ENCODE peak calls at places on chromosome 2, in ten cellular contexts. Z is stomach, K is AG04450, L is cardiac muscle cell, O is H1, D is A549, E is mesothelial cell of epicardium, X is brain microvascular endothelial cell, P is Caco-2, J is GM23338. U is an unnamed sample.

GRCh38 chr2:60536716-60537115 is 16.7 kb downstream of the BCL11A start:
- DNase-seq in Z (no peak), K (no peak), L (peak; percentile 32), O (no peak), D (no peak), E (no peak), X (no peak), P (no peak), J (no peak), U (no peak)

GRCh38 chr2:233571462-233571861 is 4.9 kb upstream of the USP40 start:
- DNase-seq in Z (no peak), K (no peak), L (no peak), O (no peak), D (no peak), E (no peak), X (no peak), P (no peak), J (no peak), U (no peak)

GRCh38 chr2:163778045-163778753 is 42.4 kb upstream of the FIGN start:
- DNase-seq in Z (peak; percentile 53), K (peak; percentile 11), L (peak; percentile 88), O (no peak), D (peak; percentile 82), E (no peak), X (peak; percentile 84), P (no peak), J (no peak), U (no peak)

GRCh38 chr2:101406867-101407266 is 19.6 kb upstream of the CREG2 start:
- DNase-seq in Z (no peak), K (peak; percentile 83), L (peak; percentile 69), O (no peak), D (peak; percentile 46), E (no peak), X (peak; percentile 88), P (no peak), J (no peak), U (no peak)

GRCh38 chr2:191631754-191632153 is 46.2 kb upstream of the NABP1 start:
- DNase-seq in Z (no peak), K (no peak), L (peak; percentile 86), O (no peak), D (peak; percentile 52), E (peak; percentile 32), X (no peak), P (no peak), J (no peak), U (no peak)

GRCh38 chr2:84786601-84787000 is 94.3 kb downstream of the TRABD2A start:
- DNase-seq in Z (no peak), K (no peak), L (no peak), O (no peak), D (no peak), E (no peak), X (no peak), P (no peak), J (no peak), U (no peak)

GRCh38 chr2:241775223-241776177 is 1.1 kb upstream of the GAL3ST2 start:
- DNase-seq in Z (no peak), K (no peak), L (no peak), O (no peak), D (no peak), E (no peak), X (no peak), P (no peak), J (no peak), U (no peak)

GRCh38 chr2:26693287-26693849 is 846 bp downstream of the KCNK3 start:
- DNase-seq in Z (no peak), K (no peak), L (no peak), O (no peak), D (no peak), E (no peak), X (no peak), P (no peak), J (peak; percentile 44), U (no peak)

GRCh38 chr2:96143231-96143847 is 1.9 kb downstream of the DUSP2 start:
- DNase-seq in Z (no peak), K (no peak), L (no peak), O (no peak), D (no peak), E (peak; percentile 13), X (no peak), P (no peak), J (no peak), U (no peak)

GRCh38 chr2:96142217-96143113 is 2.8 kb downstream of the DUSP2 start:
- DNase-seq in Z (no peak), K (no peak), L (no peak), O (no peak), D (no peak), E (peak; percentile 19), X (no peak), P (no peak), J (peak; percentile 71), U (no peak)

GRCh38 chr2:96144481-96145027 is 686 bp downstream of the DUSP2 start:
- DNase-seq in Z (no peak), K (no peak), L (no peak), O (no peak), D (no peak), E (no peak), X (peak; percentile 7), P (peak; percentile 46), J (peak; percentile 45), U (no peak)

GRCh38 chr2:96145028-96145939 is at the start of gene DUSP2:
- DNase-seq in Z (peak; percentile 82), K (no peak), L (peak; percentile 79), O (no peak), D (peak; percentile 41), E (peak; percentile 35), X (peak; percentile 22), P (peak; percentile 84), J (peak; percentile 74), U (no peak)

DNA sequence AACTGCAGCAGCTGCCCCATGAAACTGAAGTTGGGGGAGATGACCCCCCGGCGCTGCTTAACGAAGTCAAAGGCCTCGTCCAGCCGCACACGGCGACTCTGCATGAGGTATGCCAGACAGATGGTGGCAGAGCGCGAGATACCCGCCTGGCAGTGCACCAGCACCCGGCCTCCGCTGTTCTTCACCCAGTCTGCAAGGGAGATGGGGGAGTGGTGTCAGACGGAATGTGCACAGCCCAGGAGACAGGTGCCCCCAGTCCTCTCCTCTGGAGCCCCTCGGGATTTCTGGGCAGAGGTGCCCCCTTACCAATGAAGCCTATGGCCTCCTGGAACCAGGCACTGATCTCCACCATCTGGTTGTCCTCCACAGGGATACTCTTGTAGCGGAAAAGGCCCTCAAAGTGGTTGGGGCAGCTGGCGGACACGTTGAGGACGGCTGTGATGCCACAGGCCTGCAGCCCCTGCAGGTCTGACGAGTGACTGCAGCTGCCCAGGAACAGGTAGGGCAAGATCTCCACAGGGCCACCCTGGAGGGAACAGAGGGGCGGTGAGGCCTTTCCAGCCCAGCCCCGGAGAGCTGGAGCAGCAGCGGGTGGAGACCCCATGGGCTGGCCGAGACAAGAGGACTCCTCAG is 1.3 kb downstream of the DUSP2 start:
- DNase-seq in Z (peak; percentile 48), K (no peak), L (no peak), O (no peak), D (peak; percentile 19), E (peak; percentile 18), X (no peak), P (peak; percentile 71), J (peak; percentile 71), U (no peak)
- TF ChIP-seq CTCF in Z (no peak), K (peak; percentile 2), L (no peak), O (peak; percentile 73), D (no peak), E (peak; percentile 11), X (peak; percentile 29), P (peak; percentile 68), J (peak; percentile 43), U (peak; percentile 43)

GRCh38 chr2:132668986-132669853 is 785 bp downstream of the LYPD1 start:
- DNase-seq in Z (no peak), K (no peak), L (no peak), O (no peak), D (peak; percentile 30), E (no peak), X (no peak), P (peak; percentile 37), J (peak; percentile 68), U (peak; percentile 22)

GRCh38 chr2:132670104-132670960 is at the start of gene LYPD1:
- DNase-seq in Z (no peak), K (no peak), L (no peak), O (no peak), D (peak; percentile 38), E (no peak), X (no peak), P (peak; percentile 55), J (peak; percentile 71), U (peak; percentile 23)

GRCh38 chr2:132669854-132670103 is 226 bp downstream of the LYPD1 start:
- DNase-seq in Z (no peak), K (no peak), L (no peak), O (no peak), D (peak; percentile 23), E (no peak), X (no peak), P (peak; percentile 39), J (peak; percentile 68), U (peak; percentile 12)

GRCh38 chr2:132667716-132668115 is 2.3 kb downstream of the LYPD1 start:
- DNase-seq in Z (no peak), K (no peak), L (no peak), O (no peak), D (no peak), E (no peak), X (no peak), P (no peak), J (no peak), U (no peak)

DNA sequence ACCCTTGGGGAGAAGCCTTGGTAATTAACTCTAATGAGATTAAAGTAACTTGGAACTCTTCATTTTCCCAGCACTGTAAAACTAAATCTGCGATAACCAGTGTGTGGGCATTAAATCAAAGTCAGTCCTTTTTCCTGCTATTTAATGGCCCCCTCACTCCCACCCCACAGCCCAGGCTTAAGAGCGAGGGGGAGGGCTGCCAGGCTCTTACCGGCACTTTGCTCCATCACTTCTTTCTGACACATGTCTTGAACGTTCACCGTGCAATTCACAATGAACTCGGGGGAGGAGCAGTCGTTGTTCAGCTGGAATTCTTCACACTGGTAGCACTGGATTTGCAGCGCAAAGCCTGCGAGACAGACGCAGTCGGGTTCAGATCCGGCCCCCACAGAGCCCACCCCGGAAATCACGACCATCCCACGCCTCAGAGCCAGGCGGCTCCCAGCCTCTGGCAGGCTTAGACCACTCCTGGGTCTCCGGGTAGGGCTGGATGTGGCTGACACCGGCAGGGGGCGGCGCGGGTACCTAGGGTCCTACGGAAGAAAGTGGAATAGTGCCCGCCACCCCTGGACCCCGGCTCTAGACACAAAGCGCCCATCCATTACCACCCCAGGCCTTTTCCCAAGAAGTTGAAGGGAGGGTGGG is 1.7 kb downstream of the LYPD1 start:
- DNase-seq in Z (no peak), K (no peak), L (no peak), O (no peak), D (peak; percentile 16), E (no peak), X (peak; percentile 17), P (peak; percentile 37), J (peak; percentile 71), U (peak; percentile 51)
- TF ChIP-seq CTCF in Z (no peak), K (peak; percentile 54), L (peak; percentile 35), O (peak; percentile 36), D (peak; percentile 20), E (no peak), X (peak; percentile 73), P (peak; percentile 6), J (peak; percentile 48), U (peak; percentile 58)

DNA sequence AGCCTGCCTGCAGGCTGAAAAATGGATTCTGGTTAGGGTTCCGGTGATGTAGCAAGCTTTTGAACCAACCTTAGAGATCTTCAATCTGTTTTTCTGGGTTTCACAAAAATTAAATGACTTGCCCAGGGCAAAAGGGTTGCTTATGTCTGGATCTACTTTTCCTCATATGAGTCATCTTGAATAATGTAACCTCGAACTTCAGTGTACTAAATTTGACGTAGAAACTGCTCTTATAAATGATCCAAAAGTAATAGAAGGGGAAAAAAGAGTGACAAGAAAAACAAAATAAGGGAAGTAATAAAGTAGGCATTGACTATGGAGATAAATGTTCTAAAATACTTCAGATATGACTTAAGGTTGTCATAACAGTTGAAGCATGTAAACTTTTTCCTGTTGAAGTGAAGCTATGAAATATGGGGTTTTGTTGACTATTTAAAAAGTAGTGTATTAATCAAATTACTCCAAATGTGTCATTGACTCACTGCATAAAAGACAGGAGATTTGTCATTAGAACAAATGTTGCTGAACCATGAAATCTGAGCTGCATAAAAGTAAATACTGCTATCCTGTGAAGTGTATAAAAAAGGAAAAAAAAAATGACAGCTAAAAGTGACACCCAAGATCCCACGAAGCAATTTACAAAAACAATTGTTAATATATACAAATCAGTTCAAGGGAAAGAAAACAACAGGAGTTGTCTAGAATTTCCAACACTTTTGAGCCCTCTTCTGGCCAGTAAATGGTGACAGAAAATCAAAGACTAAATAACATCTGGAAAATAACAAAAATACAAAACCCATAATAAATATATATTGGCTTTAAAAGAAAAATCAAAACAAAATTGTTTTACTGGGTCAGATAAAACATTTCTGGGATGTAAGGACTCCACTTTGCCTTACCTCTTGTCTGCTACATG is 103.6 kb upstream of the SERPINE2 start:
- DNase-seq in Z (no peak), K (no peak), L (no peak), O (no peak), D (peak; percentile 49), E (no peak), X (peak; percentile 40), P (no peak), J (no peak), U (no peak)
- TF ChIP-seq CTCF in Z (no peak), K (no peak), L (peak; percentile 9), O (no peak), D (peak; percentile 25), E (no peak), X (no peak), P (no peak), J (no peak), U (no peak)

DNA sequence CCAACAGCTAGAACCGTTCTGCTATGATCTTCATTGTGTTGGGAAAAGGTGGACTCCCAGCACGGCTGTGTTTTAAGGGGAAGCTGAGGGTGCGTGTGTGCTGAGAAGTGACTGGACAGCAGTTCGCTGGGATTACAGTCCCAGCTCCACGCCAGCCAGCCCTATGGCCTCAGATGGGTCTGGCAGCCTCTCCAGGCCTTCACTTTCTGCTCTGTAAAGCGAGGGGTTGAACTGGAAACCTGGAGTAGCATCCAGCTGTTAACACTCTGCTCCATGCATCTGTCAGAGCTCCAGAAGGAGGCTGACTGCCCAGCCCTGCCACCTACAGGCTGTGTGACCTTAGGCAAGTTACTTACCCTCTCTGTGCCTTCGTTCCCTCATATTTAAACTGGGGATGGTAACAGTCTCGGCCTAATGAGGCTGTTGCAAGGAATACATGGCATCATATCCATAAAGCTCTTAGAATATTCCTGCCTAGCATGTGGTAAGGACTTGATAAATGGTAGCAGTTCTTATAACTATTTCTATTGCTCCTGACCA is 80.5 kb downstream of the LRRFIP1 start:
- DNase-seq in Z (no peak), K (no peak), L (peak; percentile 17), O (no peak), D (no peak), E (no peak), X (no peak), P (no peak), J (peak; percentile 2), U (no peak)
- TF ChIP-seq CTCF in Z (no peak), K (no peak), L (no peak), O (no peak), D (no peak), E (no peak), X (no peak), P (no peak), J (no peak), U (no peak)